ENCODE peak calls at places on chromosome 9, in five cellular contexts. L is fibroblast of the conjunctiva; W is CD4-positive, alpha-beta memory T cell; U is NCI-H1092 treated with DMSO at 0.1 percent for 48 hours; E is stimulated activated CD4-positive, alpha-beta T cell treated with anti-CD3 and anti-CD28 coated beads, Interleukin-1b, Interleukin-23, amount 100 ng/mL, for 24 hours. Z is an unnamed sample.

GRCh38 chr9:113616116-113616515 is 152.6 kb downstream of the RGS3 start:
- DNase-seq in L (no peak), W (no peak), U (no peak), E (no peak), Z (no peak)

GRCh38 chr9:34522091-34522887 is 501 bp downstream of the ENHO start:
- DNase-seq in L (no peak), W (no peak), U (peak), E (no peak), Z (peak)

GRCh38 chr9:89663264-89663970 is 58.6 kb downstream of the GADD45G start:
- DNase-seq in L (no peak), W (no peak), U (no peak), E (no peak), Z (no peak)

GRCh38 chr9:118170032-118170955 is 466.1 kb downstream of the TLR4 start:
- DNase-seq in L (no peak), W (no peak), U (peak), E (no peak), Z (peak)

GRCh38 chr9:113719919-113720318 is 156.2 kb upstream of the ZNF618 start:
- DNase-seq in L (no peak), W (no peak), U (no peak), E (no peak), Z (no peak)

GRCh38 chr9:71004196-71004595 is 117.2 kb downstream of the TRPM3 start:
- DNase-seq in L (no peak), W (no peak), U (no peak), E (no peak), Z (no peak)

GRCh38 chr9:78298046-78298511 is 1.2 kb downstream of the PSAT1 start:
- DNase-seq in L (no peak), W (no peak), U (peak), E (no peak), Z (no peak)

GRCh38 chr9:126482361-126483044 is 131.2 kb upstream of the LMX1B start:
- DNase-seq in L (peak), W (no peak), U (no peak), E (no peak), Z (no peak)

GRCh38 chr9:87167616-87168015 is 220.3 kb upstream of the GAS1 start:
- DNase-seq in L (no peak), W (no peak), U (no peak), E (no peak), Z (no peak)

GRCh38 chr9:137705443-137705863 is 86.6 kb downstream of the EHMT1 start:
- DNase-seq in L (no peak), W (peak), U (no peak), E (no peak), Z (no peak)

GRCh38 chr9:96344458-96345180 is 38.9 kb downstream of the SLC35D2 start:
- DNase-seq in L (peak), W (no peak), U (peak), E (no peak), Z (no peak)

GRCh38 chr9:112535811-112536210 is 49.2 kb downstream of the KIAA1958 start:
- DNase-seq in L (no peak), W (no peak), U (no peak), E (no peak), Z (no peak)

GRCh38 chr9:129624168-129624759 is 1.7 kb upstream of the NTMT1 start:
- DNase-seq in L (no peak), W (peak), U (peak), E (peak), Z (peak)

GRCh38 chr9:137550958-137551655 is 572 bp upstream of the MRPL41 start:
- DNase-seq in L (no peak), W (peak), U (peak), E (no peak), Z (no peak)

GRCh38 chr9:128399851-128400250 is 20.8 kb upstream of the CERCAM start:
- DNase-seq in L (no peak), W (no peak), U (no peak), E (no peak), Z (no peak)

GRCh38 chr9:119675951-119676350 is 306.7 kb upstream of the BRINP1 start:
- DNase-seq in L (no peak), W (no peak), U (peak), E (no peak), Z (no peak)

GRCh38 chr9:92669527-92669889 is 423 bp downstream of the IPPK start:
- DNase-seq in L (no peak), W (no peak), U (no peak), E (peak), Z (peak)

GRCh38 chr9:112351184-112351583 is 17.8 kb upstream of the PTBP3 start:
- DNase-seq in L (no peak), W (no peak), U (no peak), E (no peak), Z (no peak)

GRCh38 chr9:13675638-13676000 is 396.1 kb upstream of the MPDZ start:
- DNase-seq in L (no peak), W (no peak), U (no peak), E (no peak), Z (no peak)

GRCh38 chr9:84542554-84542953 is 127.0 kb upstream of the NTRK2 start:
- DNase-seq in L (no peak), W (no peak), U (no peak), E (no peak), Z (no peak)

GRCh38 chr9:22645893-22646292 is 199.3 kb downstream of the DMRTA1 start:
- DNase-seq in L (no peak), W (no peak), U (no peak), E (no peak), Z (no peak)

GRCh38 chr9:89661391-89661949 is 56.7 kb downstream of the GADD45G start:
- DNase-seq in L (no peak), W (no peak), U (no peak), E (no peak), Z (no peak)

GRCh38 chr9:32382582-32383320 is 1.7 kb upstream of the ACO1 start:
- DNase-seq in L (no peak), W (no peak), U (no peak), E (no peak), Z (no peak)

GRCh38 chr9:638152-638551 is 203.3 kb upstream of the DMRT1 start:
- DNase-seq in L (no peak), W (no peak), U (no peak), E (no peak), Z (no peak)

GRCh38 chr9:134621558-134622110 is 20.0 kb upstream of the COL5A1 start:
- DNase-seq in L (no peak), W (no peak), U (no peak), E (no peak), Z (no peak)

GRCh38 chr9:37002413-37003217 is 31.5 kb downstream of the PAX5 start:
- DNase-seq in L (no peak), W (no peak), U (no peak), E (no peak), Z (no peak)

GRCh38 chr9:77469515-77470197 is 178.5 kb downstream of the GNA14 start:
- DNase-seq in L (no peak), W (no peak), U (no peak), E (no peak), Z (no peak)

GRCh38 chr9:111094433-111095421 is 56.5 kb upstream of the LPAR1 start:
- DNase-seq in L (peak), W (no peak), U (no peak), E (no peak), Z (no peak)

GRCh38 chr9:121299125-121299466 is 31.1 kb downstream of the GSN start:
- DNase-seq in L (no peak), W (no peak), U (no peak), E (no peak), Z (no peak)